ENCODE peak calls at places on chromosome 4, in eight cellular contexts. One of them, this sample, is unnamed.

GRCh38 chr4:3128976-3129375 is 54.5 kb downstream of the HTT start:
- DNase-seq in stimulated activated CD8-positive, alpha-beta memory T cell treated with anti-CD3 and anti-CD28 coated beads, Interleukin-12 subunit alpha, Interleukin-12 subunit beta, amount 100 ng/mL, for 1 hour: no peak
- DNase-seq in hypothalamus: no peak
- DNase-seq in osteocyte: no peak
- DNase-seq in IMR-90: peak
- DNase-seq in neural crest cell: no peak
- DNase-seq in fibroblast of villous mesenchyme: no peak
- DNase-seq in AG09309: no peak
- DNase-seq in this sample: no peak

GRCh38 chr4:3010577-3010976 is 47.2 kb downstream of the GRK4 start:
- DNase-seq in stimulated activated CD8-positive, alpha-beta memory T cell treated with anti-CD3 and anti-CD28 coated beads, Interleukin-12 subunit alpha, Interleukin-12 subunit beta, amount 100 ng/mL, for 1 hour: no peak
- DNase-seq in hypothalamus: no peak
- DNase-seq in osteocyte: no peak
- DNase-seq in IMR-90: no peak
- DNase-seq in neural crest cell: no peak
- DNase-seq in fibroblast of villous mesenchyme: no peak
- DNase-seq in AG09309: no peak
- DNase-seq in this sample: no peak

GRCh38 chr4:11496313-11496956 is 67.7 kb upstream of the HS3ST1 start:
- DNase-seq in stimulated activated CD8-positive, alpha-beta memory T cell treated with anti-CD3 and anti-CD28 coated beads, Interleukin-12 subunit alpha, Interleukin-12 subunit beta, amount 100 ng/mL, for 1 hour: no peak
- DNase-seq in hypothalamus: no peak
- DNase-seq in osteocyte: no peak
- DNase-seq in IMR-90: peak
- DNase-seq in neural crest cell: no peak
- DNase-seq in fibroblast of villous mesenchyme: no peak
- DNase-seq in AG09309: no peak
- DNase-seq in this sample: no peak

GRCh38 chr4:40264995-40265909 is 68.4 kb downstream of the RHOH start:
- DNase-seq in stimulated activated CD8-positive, alpha-beta memory T cell treated with anti-CD3 and anti-CD28 coated beads, Interleukin-12 subunit alpha, Interleukin-12 subunit beta, amount 100 ng/mL, for 1 hour: no peak
- DNase-seq in hypothalamus: no peak
- DNase-seq in osteocyte: peak
- DNase-seq in IMR-90: no peak
- DNase-seq in neural crest cell: peak
- DNase-seq in fibroblast of villous mesenchyme: peak
- DNase-seq in AG09309: no peak
- DNase-seq in this sample: no peak

GRCh38 chr4:158410272-158410671 is 111.4 kb upstream of the RXFP1 start:
- DNase-seq in stimulated activated CD8-positive, alpha-beta memory T cell treated with anti-CD3 and anti-CD28 coated beads, Interleukin-12 subunit alpha, Interleukin-12 subunit beta, amount 100 ng/mL, for 1 hour: no peak
- DNase-seq in hypothalamus: no peak
- DNase-seq in osteocyte: no peak
- DNase-seq in IMR-90: peak
- DNase-seq in neural crest cell: no peak
- DNase-seq in fibroblast of villous mesenchyme: peak
- DNase-seq in AG09309: peak
- DNase-seq in this sample: no peak

GRCh38 chr4:8071741-8072140 is 86.9 kb downstream of the ABLIM2 start:
- DNase-seq in stimulated activated CD8-positive, alpha-beta memory T cell treated with anti-CD3 and anti-CD28 coated beads, Interleukin-12 subunit alpha, Interleukin-12 subunit beta, amount 100 ng/mL, for 1 hour: no peak
- DNase-seq in hypothalamus: no peak
- DNase-seq in osteocyte: no peak
- DNase-seq in IMR-90: no peak
- DNase-seq in neural crest cell: no peak
- DNase-seq in fibroblast of villous mesenchyme: no peak
- DNase-seq in AG09309: no peak
- DNase-seq in this sample: no peak

GRCh38 chr4:145954924-145955339 is 16.3 kb upstream of the ZNF827 start:
- DNase-seq in stimulated activated CD8-positive, alpha-beta memory T cell treated with anti-CD3 and anti-CD28 coated beads, Interleukin-12 subunit alpha, Interleukin-12 subunit beta, amount 100 ng/mL, for 1 hour: no peak
- DNase-seq in hypothalamus: no peak
- DNase-seq in osteocyte: no peak
- DNase-seq in IMR-90: peak
- DNase-seq in neural crest cell: no peak
- DNase-seq in fibroblast of villous mesenchyme: peak
- DNase-seq in AG09309: peak
- DNase-seq in this sample: peak

GRCh38 chr4:5568931-5569330 is 139.4 kb downstream of the EVC2 start:
- DNase-seq in stimulated activated CD8-positive, alpha-beta memory T cell treated with anti-CD3 and anti-CD28 coated beads, Interleukin-12 subunit alpha, Interleukin-12 subunit beta, amount 100 ng/mL, for 1 hour: no peak
- DNase-seq in hypothalamus: no peak
- DNase-seq in osteocyte: no peak
- DNase-seq in IMR-90: no peak
- DNase-seq in neural crest cell: no peak
- DNase-seq in fibroblast of villous mesenchyme: no peak
- DNase-seq in AG09309: no peak
- DNase-seq in this sample: no peak

GRCh38 chr4:153771058-153771457 is 11.2 kb upstream of the RNF175 start:
- DNase-seq in stimulated activated CD8-positive, alpha-beta memory T cell treated with anti-CD3 and anti-CD28 coated beads, Interleukin-12 subunit alpha, Interleukin-12 subunit beta, amount 100 ng/mL, for 1 hour: no peak
- DNase-seq in hypothalamus: no peak
- DNase-seq in osteocyte: no peak
- DNase-seq in IMR-90: no peak
- DNase-seq in neural crest cell: no peak
- DNase-seq in fibroblast of villous mesenchyme: no peak
- DNase-seq in AG09309: no peak
- DNase-seq in this sample: no peak

GRCh38 chr4:114132830-114133229 is 153.4 kb upstream of the ARSJ start:
- DNase-seq in stimulated activated CD8-positive, alpha-beta memory T cell treated with anti-CD3 and anti-CD28 coated beads, Interleukin-12 subunit alpha, Interleukin-12 subunit beta, amount 100 ng/mL, for 1 hour: no peak
- DNase-seq in hypothalamus: no peak
- DNase-seq in osteocyte: no peak
- DNase-seq in IMR-90: no peak
- DNase-seq in neural crest cell: no peak
- DNase-seq in fibroblast of villous mesenchyme: no peak
- DNase-seq in AG09309: no peak
- DNase-seq in this sample: no peak

GRCh38 chr4:71980976-71981375 is 50.8 kb upstream of the NPFFR2 start:
- DNase-seq in stimulated activated CD8-positive, alpha-beta memory T cell treated with anti-CD3 and anti-CD28 coated beads, Interleukin-12 subunit alpha, Interleukin-12 subunit beta, amount 100 ng/mL, for 1 hour: no peak
- DNase-seq in hypothalamus: no peak
- DNase-seq in osteocyte: no peak
- DNase-seq in IMR-90: no peak
- DNase-seq in neural crest cell: no peak
- DNase-seq in fibroblast of villous mesenchyme: no peak
- DNase-seq in AG09309: no peak
- DNase-seq in this sample: no peak

GRCh38 chr4:84481077-84481878 is 17.8 kb downstream of the NKX6-1 start:
- DNase-seq in stimulated activated CD8-positive, alpha-beta memory T cell treated with anti-CD3 and anti-CD28 coated beads, Interleukin-12 subunit alpha, Interleukin-12 subunit beta, amount 100 ng/mL, for 1 hour: no peak
- DNase-seq in hypothalamus: no peak
- DNase-seq in osteocyte: no peak
- DNase-seq in IMR-90: no peak
- DNase-seq in neural crest cell: no peak
- DNase-seq in fibroblast of villous mesenchyme: no peak
- DNase-seq in AG09309: no peak
- DNase-seq in this sample: no peak

GRCh38 chr4:124079174-124079780 is 633.3 kb downstream of the ANKRD50 start:
- DNase-seq in stimulated activated CD8-positive, alpha-beta memory T cell treated with anti-CD3 and anti-CD28 coated beads, Interleukin-12 subunit alpha, Interleukin-12 subunit beta, amount 100 ng/mL, for 1 hour: no peak
- DNase-seq in hypothalamus: no peak
- DNase-seq in osteocyte: no peak
- DNase-seq in IMR-90: peak
- DNase-seq in neural crest cell: no peak
- DNase-seq in fibroblast of villous mesenchyme: peak
- DNase-seq in AG09309: no peak
- DNase-seq in this sample: no peak

GRCh38 chr4:139643042-139643895 is 22.4 kb upstream of the MGST2 start:
- DNase-seq in stimulated activated CD8-positive, alpha-beta memory T cell treated with anti-CD3 and anti-CD28 coated beads, Interleukin-12 subunit alpha, Interleukin-12 subunit beta, amount 100 ng/mL, for 1 hour: no peak
- DNase-seq in hypothalamus: no peak
- DNase-seq in osteocyte: no peak
- DNase-seq in IMR-90: no peak
- DNase-seq in neural crest cell: no peak
- DNase-seq in fibroblast of villous mesenchyme: no peak
- DNase-seq in AG09309: no peak
- DNase-seq in this sample: no peak

GRCh38 chr4:83503974-83504373 is 19.1 kb upstream of the ABRAXAS1 start:
- DNase-seq in stimulated activated CD8-positive, alpha-beta memory T cell treated with anti-CD3 and anti-CD28 coated beads, Interleukin-12 subunit alpha, Interleukin-12 subunit beta, amount 100 ng/mL, for 1 hour: no peak
- DNase-seq in hypothalamus: no peak
- DNase-seq in osteocyte: no peak
- DNase-seq in IMR-90: no peak
- DNase-seq in neural crest cell: no peak
- DNase-seq in fibroblast of villous mesenchyme: no peak
- DNase-seq in AG09309: no peak
- DNase-seq in this sample: no peak

GRCh38 chr4:145739840-145740239 is 59.9 kb downstream of the C4orf51 start:
- DNase-seq in stimulated activated CD8-positive, alpha-beta memory T cell treated with anti-CD3 and anti-CD28 coated beads, Interleukin-12 subunit alpha, Interleukin-12 subunit beta, amount 100 ng/mL, for 1 hour: no peak
- DNase-seq in hypothalamus: no peak
- DNase-seq in osteocyte: no peak
- DNase-seq in IMR-90: no peak
- DNase-seq in neural crest cell: no peak
- DNase-seq in fibroblast of villous mesenchyme: peak
- DNase-seq in AG09309: no peak
- DNase-seq in this sample: no peak

GRCh38 chr4:55561884-55562283 is 15.2 kb upstream of the CLOCK start:
- DNase-seq in stimulated activated CD8-positive, alpha-beta memory T cell treated with anti-CD3 and anti-CD28 coated beads, Interleukin-12 subunit alpha, Interleukin-12 subunit beta, amount 100 ng/mL, for 1 hour: no peak
- DNase-seq in hypothalamus: no peak
- DNase-seq in osteocyte: no peak
- DNase-seq in IMR-90: no peak
- DNase-seq in neural crest cell: no peak
- DNase-seq in fibroblast of villous mesenchyme: no peak
- DNase-seq in AG09309: no peak
- DNase-seq in this sample: no peak

GRCh38 chr4:54566608-54567007 is 91.1 kb upstream of the KIT start:
- DNase-seq in stimulated activated CD8-positive, alpha-beta memory T cell treated with anti-CD3 and anti-CD28 coated beads, Interleukin-12 subunit alpha, Interleukin-12 subunit beta, amount 100 ng/mL, for 1 hour: no peak
- DNase-seq in hypothalamus: no peak
- DNase-seq in osteocyte: no peak
- DNase-seq in IMR-90: no peak
- DNase-seq in neural crest cell: no peak
- DNase-seq in fibroblast of villous mesenchyme: no peak
- DNase-seq in AG09309: no peak
- DNase-seq in this sample: no peak

GRCh38 chr4:18815779-18816173 is 794.2 kb upstream of the LCORL start:
- DNase-seq in stimulated activated CD8-positive, alpha-beta memory T cell treated with anti-CD3 and anti-CD28 coated beads, Interleukin-12 subunit alpha, Interleukin-12 subunit beta, amount 100 ng/mL, for 1 hour: no peak
- DNase-seq in hypothalamus: no peak
- DNase-seq in osteocyte: no peak
- DNase-seq in IMR-90: no peak
- DNase-seq in neural crest cell: no peak
- DNase-seq in fibroblast of villous mesenchyme: no peak
- DNase-seq in AG09309: no peak
- DNase-seq in this sample: no peak

GRCh38 chr4:41880022-41880837 is 55.0 kb upstream of the TMEM33 start:
- DNase-seq in stimulated activated CD8-positive, alpha-beta memory T cell treated with anti-CD3 and anti-CD28 coated beads, Interleukin-12 subunit alpha, Interleukin-12 subunit beta, amount 100 ng/mL, for 1 hour: no peak
- DNase-seq in hypothalamus: no peak
- DNase-seq in osteocyte: no peak
- DNase-seq in IMR-90: no peak
- DNase-seq in neural crest cell: no peak
- DNase-seq in fibroblast of villous mesenchyme: no peak
- DNase-seq in AG09309: no peak
- DNase-seq in this sample: no peak

GRCh38 chr4:126701756-126702155 is 931.0 kb upstream of the INTU start:
- DNase-seq in stimulated activated CD8-positive, alpha-beta memory T cell treated with anti-CD3 and anti-CD28 coated beads, Interleukin-12 subunit alpha, Interleukin-12 subunit beta, amount 100 ng/mL, for 1 hour: no peak
- DNase-seq in hypothalamus: no peak
- DNase-seq in osteocyte: no peak
- DNase-seq in IMR-90: peak
- DNase-seq in neural crest cell: no peak
- DNase-seq in fibroblast of villous mesenchyme: peak
- DNase-seq in AG09309: peak
- DNase-seq in this sample: no peak

GRCh38 chr4:110294165-110294564 is 95.8 kb upstream of the ELOVL6 start:
- DNase-seq in stimulated activated CD8-positive, alpha-beta memory T cell treated with anti-CD3 and anti-CD28 coated beads, Interleukin-12 subunit alpha, Interleukin-12 subunit beta, amount 100 ng/mL, for 1 hour: no peak
- DNase-seq in hypothalamus: no peak
- DNase-seq in osteocyte: no peak
- DNase-seq in IMR-90: peak
- DNase-seq in neural crest cell: no peak
- DNase-seq in fibroblast of villous mesenchyme: peak
- DNase-seq in AG09309: no peak
- DNase-seq in this sample: no peak

GRCh38 chr4:103046416-103047290 is 27.1 kb upstream of the SLC9B1 start:
- DNase-seq in stimulated activated CD8-positive, alpha-beta memory T cell treated with anti-CD3 and anti-CD28 coated beads, Interleukin-12 subunit alpha, Interleukin-12 subunit beta, amount 100 ng/mL, for 1 hour: no peak
- DNase-seq in hypothalamus: no peak
- DNase-seq in osteocyte: no peak
- DNase-seq in IMR-90: peak
- DNase-seq in neural crest cell: peak
- DNase-seq in fibroblast of villous mesenchyme: peak
- DNase-seq in AG09309: no peak
- DNase-seq in this sample: peak

GRCh38 chr4:147057631-147057980 is 111.9 kb upstream of the TTC29 start:
- DNase-seq in stimulated activated CD8-positive, alpha-beta memory T cell treated with anti-CD3 and anti-CD28 coated beads, Interleukin-12 subunit alpha, Interleukin-12 subunit beta, amount 100 ng/mL, for 1 hour: no peak
- DNase-seq in hypothalamus: no peak
- DNase-seq in osteocyte: no peak
- DNase-seq in IMR-90: peak
- DNase-seq in neural crest cell: no peak
- DNase-seq in fibroblast of villous mesenchyme: peak
- DNase-seq in AG09309: no peak
- DNase-seq in this sample: no peak

GRCh38 chr4:105600951-105601350 is 48.5 kb downstream of the ARHGEF38 start:
- DNase-seq in stimulated activated CD8-positive, alpha-beta memory T cell treated with anti-CD3 and anti-CD28 coated beads, Interleukin-12 subunit alpha, Interleukin-12 subunit beta, amount 100 ng/mL, for 1 hour: no peak
- DNase-seq in hypothalamus: no peak
- DNase-seq in osteocyte: no peak
- DNase-seq in IMR-90: no peak
- DNase-seq in neural crest cell: no peak
- DNase-seq in fibroblast of villous mesenchyme: no peak
- DNase-seq in AG09309: no peak
- DNase-seq in this sample: no peak

GRCh38 chr4:79083406-79084010 is 144.3 kb upstream of the PAQR3 start:
- DNase-seq in stimulated activated CD8-positive, alpha-beta memory T cell treated with anti-CD3 and anti-CD28 coated beads, Interleukin-12 subunit alpha, Interleukin-12 subunit beta, amount 100 ng/mL, for 1 hour: no peak
- DNase-seq in hypothalamus: no peak
- DNase-seq in osteocyte: no peak
- DNase-seq in IMR-90: no peak
- DNase-seq in neural crest cell: no peak
- DNase-seq in fibroblast of villous mesenchyme: peak
- DNase-seq in AG09309: no peak
- DNase-seq in this sample: no peak

GRCh38 chr4:71713611-71714203 is 70.2 kb downstream of the GC start:
- DNase-seq in stimulated activated CD8-positive, alpha-beta memory T cell treated with anti-CD3 and anti-CD28 coated beads, Interleukin-12 subunit alpha, Interleukin-12 subunit beta, amount 100 ng/mL, for 1 hour: no peak
- DNase-seq in hypothalamus: no peak
- DNase-seq in osteocyte: no peak
- DNase-seq in IMR-90: peak
- DNase-seq in neural crest cell: no peak
- DNase-seq in fibroblast of villous mesenchyme: peak
- DNase-seq in AG09309: peak
- DNase-seq in this sample: no peak

This sample was measured in retinal pigment epithelial cell.